ENCODE peak calls at places on chromosomes 1 and 21, in ten cellular contexts. P is kidney, Y is brain microvascular endothelial cell, E is suprapubic skin, L is upper lobe of right lung, A is choroid plexus epithelial cell, I is coronary artery, H is HFFc6, Q is HFF-Myc, S is endothelial cell. B is an unnamed sample.

GRCh38 chr1:204623894-204624361 is 61.6 kb downstream of the LRRN2 start:
- DNase-seq in A (peak; percentile 4), Y (no peak), S (peak; percentile 62), I (no peak), H (no peak), L (no peak), E (no peak), P (peak; percentile 52), Q (no peak), B (no peak)

GRCh38 chr1:175514309-175515001 is 228.9 kb downstream of the TNR start:
- DNase-seq in L (no peak), H (no peak), S (peak; percentile 48), P (peak; percentile 77), I (peak; percentile 52), A (peak; percentile 44), Y (no peak), E (no peak), Q (no peak), B (peak; percentile 79)

GRCh38 chr21:36150192-36150711 is 6.4 kb upstream of the DOP1B start:
- DNase-seq in L (no peak), H (peak; percentile 48), Q (no peak), A (peak; percentile 65), I (no peak), S (no peak), P (no peak), Y (no peak), E (no peak), B (no peak)

GRCh38 chr1:236945002-236945401 is 59.2 kb downstream of the MT1HL1 start:
- DNase-seq in P (no peak), S (no peak), Q (no peak), A (no peak), H (no peak), Y (no peak), L (no peak), I (no peak), E (no peak), B (no peak)

GRCh38 chr1:56135864-56136147 is 443.6 kb downstream of the PLPP3 start:
- DNase-seq in E (no peak), L (no peak), P (no peak), A (no peak), I (no peak), S (no peak), Q (no peak), H (no peak), Y (no peak), B (no peak)

GRCh38 chr1:167152192-167152876 is 58.5 kb downstream of the STYXL2 start:
- DNase-seq in Y (no peak), I (no peak), E (no peak), P (no peak), S (no peak), H (no peak), Q (no peak), A (no peak), L (no peak), B (no peak)

GRCh38 chr1:115764541-115764940 is 4.0 kb downstream of the CASQ2 start:
- DNase-seq in S (peak; percentile 57), Q (peak; percentile 46), Y (peak; percentile 40), L (no peak), I (no peak), E (no peak), P (no peak), A (peak; percentile 70), H (peak; percentile 15), B (peak; percentile 65)

GRCh38 chr1:229640455-229640854 is 14.4 kb downstream of the URB2 start:
- DNase-seq in Y (no peak), L (no peak), I (no peak), A (no peak), Q (no peak), E (no peak), H (no peak), S (no peak), P (no peak), B (no peak)

GRCh38 chr1:23664837-23665795 is 26.5 kb upstream of the RPL11 start:
- DNase-seq in H (peak; percentile 4), Q (no peak), L (no peak), P (no peak), Y (peak; percentile 5), A (peak; percentile 60), E (no peak), S (peak; percentile 17), I (no peak), B (peak; percentile 43)

GRCh38 chr1:63615809-63616420 is 22.7 kb downstream of the PGM1 start:
- DNase-seq in S (peak; percentile 77), P (no peak), E (no peak), Q (peak; percentile 46), Y (peak; percentile 75), L (no peak), A (peak; percentile 86), I (no peak), H (peak; percentile 70), B (peak; percentile 85)

GRCh38 chr1:226471467-226471866 is 63.6 kb upstream of the PARP1 start:
- DNase-seq in Q (no peak), I (no peak), L (no peak), E (no peak), Y (no peak), A (no peak), P (no peak), H (no peak), S (no peak), B (no peak)

GRCh38 chr1:226474443-226475111 is 66.7 kb upstream of the PARP1 start:
- DNase-seq in I (no peak), E (no peak), P (no peak), S (no peak), H (no peak), A (no peak), Q (no peak), Y (no peak), L (no peak), B (no peak)

GRCh38 chr1:226475112-226475511 is 67.2 kb upstream of the PARP1 start:
- DNase-seq in E (no peak), L (no peak), Q (no peak), S (no peak), P (no peak), A (no peak), H (no peak), I (no peak), Y (no peak), B (no peak)

GRCh38 chr1:226474041-226474440 is 66.1 kb upstream of the PARP1 start:
- DNase-seq in L (no peak), P (no peak), Y (no peak), S (no peak), Q (no peak), H (no peak), A (no peak), I (no peak), E (no peak), B (no peak)

GRCh38 chr1:226473325-226473724 is 65.4 kb upstream of the PARP1 start:
- DNase-seq in S (no peak), L (no peak), I (no peak), H (no peak), P (no peak), Q (no peak), A (no peak), Y (no peak), E (no peak), B (no peak)
- TF ChIP-seq CTCF in S (no peak), L (no peak), I (no peak), H (no peak), P (no peak), Q (no peak), A (no peak), Y (no peak), E (no peak), B (no peak)

DNA sequence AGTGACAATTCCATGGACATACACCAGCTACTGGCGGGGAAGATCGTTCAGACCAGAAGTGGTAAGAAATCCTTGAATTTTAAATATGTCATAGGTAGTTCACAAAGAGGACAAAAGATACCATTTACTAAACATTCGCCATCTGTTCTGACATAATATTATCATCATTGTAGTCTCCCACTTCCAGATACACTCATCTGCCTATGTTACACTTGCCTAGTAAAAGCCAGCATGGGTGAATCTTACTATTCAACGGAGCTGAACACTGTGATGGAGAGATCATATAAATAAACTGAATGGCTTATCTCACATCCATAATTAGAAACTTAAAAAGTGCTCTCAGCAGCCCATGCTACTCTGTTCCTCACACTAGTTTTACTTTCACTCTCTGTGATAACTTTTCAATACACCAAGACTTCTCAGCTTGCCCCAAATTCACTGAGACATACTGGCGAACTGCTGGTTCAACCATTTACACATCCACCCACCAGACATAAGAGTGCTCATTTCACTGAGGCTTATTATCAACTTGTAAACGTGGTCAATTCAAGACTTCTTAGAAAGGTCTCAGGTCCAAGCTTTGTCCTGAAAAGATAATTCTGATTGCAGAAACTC is 463 bp upstream of the PRRC2C start:
- DNase-seq in L (no peak), H (no peak), A (no peak), I (no peak), P (no peak), Q (no peak), S (no peak), Y (no peak), E (no peak), B (no peak)
- TF ChIP-seq CTCF in L (no peak), H (no peak), A (no peak), I (no peak), P (no peak), Q (no peak), S (no peak), Y (no peak), E (no peak), B (peak; percentile 72)

GRCh38 chr1:59076612-59077011 is 220.3 kb upstream of the FGGY start:
- DNase-seq in P (no peak), Q (no peak), L (no peak), I (no peak), H (no peak), S (no peak), E (no peak), A (peak; percentile 60), Y (no peak), B (peak; percentile 53)
- TF ChIP-seq CTCF in P (no peak), Q (no peak), L (peak; percentile 31), I (no peak), H (peak; percentile 65), S (no peak), E (peak; percentile 8), A (peak; percentile 56), Y (no peak), B (peak; percentile 39)

GRCh38 chr1:32540589-32540988 is 1.4 kb downstream of the ZBTB8A start:
- DNase-seq in L (peak; percentile 19), Q (no peak), A (no peak), I (no peak), P (no peak), S (no peak), H (no peak), Y (no peak), E (no peak), B (no peak)

GRCh38 chr1:32541064-32541566 is 1.9 kb downstream of the ZBTB8A start:
- DNase-seq in I (no peak), P (no peak), Q (no peak), S (no peak), H (no peak), E (no peak), A (no peak), L (peak; percentile 3), Y (no peak), B (no peak)

GRCh38 chr1:32538887-32539583 is at the start of gene ZBTB8A:
- DNase-seq in E (peak; percentile 67), P (peak; percentile 73), A (peak; percentile 56), I (peak; percentile 75), L (peak; percentile 81), Q (peak; percentile 29), H (peak; percentile 43), S (peak; percentile 28), Y (peak; percentile 40), B (peak; percentile 76)

GRCh38 chr1:32536764-32537163 is 2.5 kb upstream of the ZBTB8A start:
- DNase-seq in Y (no peak), H (no peak), I (no peak), Q (no peak), E (no peak), S (no peak), P (no peak), A (no peak), L (no peak), B (no peak)

GRCh38 chr1:32539584-32540571 is 651 bp downstream of the ZBTB8A start:
- DNase-seq in Y (peak; percentile 18), E (no peak), L (peak; percentile 74), A (peak; percentile 58), I (no peak), Q (no peak), P (no peak), H (peak; percentile 9), S (peak; percentile 52), B (peak; percentile 45)
- TF ChIP-seq CTCF in Y (no peak), E (no peak), L (no peak), A (no peak), I (no peak), Q (no peak), P (no peak), H (no peak), S (no peak), B (no peak)

B was measured in fibroblast of villous mesenchyme.